ENCODE peak calls at places on chromosomes 2 and 18, in four cellular contexts. D is H1, B is uterus, G is A549. W is an unnamed sample.

GRCh38 chr2:216687646-216688045 is 7.7 kb downstream of the IGFBP5 start:
- DNase-seq in B (peak; percentile 20), G (peak; percentile 47), D (peak; percentile 92), W (no peak)

GRCh38 chr18:59049726-59050660 is 89.7 kb upstream of the SEC11C start:
- DNase-seq in D (peak; percentile 55), G (no peak), B (no peak), W (no peak)

GRCh38 chr18:3935316-3935715 is 485.3 kb downstream of the TGIF1 start:
- DNase-seq in D (no peak), B (no peak), G (no peak), W (no peak)

GRCh38 chr18:48590678-48591077 is 51.8 kb downstream of the CTIF start:
- DNase-seq in B (no peak), G (peak; percentile 20), D (no peak), W (no peak)

GRCh38 chr2:201228271-201228911 is 31.9 kb upstream of the CASP8 start:
- DNase-seq in G (no peak), D (no peak), B (no peak), W (no peak)

GRCh38 chr2:55478610-55479301 is 40.8 kb upstream of the CFAP36 start:
- DNase-seq in G (no peak), D (no peak), B (no peak), W (no peak)

GRCh38 chr18:58180738-58181353 is 136.8 kb downstream of the NEDD4L start:
- DNase-seq in B (no peak), D (peak; percentile 82), G (peak; percentile 51), W (peak; percentile 47)

GRCh38 chr18:57025525-57025924 is 121.4 kb upstream of the BOD1L2 start:
- DNase-seq in B (no peak), G (no peak), D (no peak), W (no peak)

GRCh38 chr2:135157856-135158255 is 105.8 kb downstream of the RAB3GAP1 start:
- DNase-seq in G (no peak), B (no peak), D (no peak), W (no peak)

GRCh38 chr2:218202266-218202665 is 14.7 kb upstream of the ARPC2 start:
- DNase-seq in D (no peak), G (no peak), B (no peak), W (no peak)

GRCh38 chr2:206275274-206276160 is 1.1 kb downstream of the ZDBF2 start:
- DNase-seq in B (no peak), G (no peak), D (no peak), W (no peak)

GRCh38 chr18:49055787-49056186 is 105.0 kb upstream of the SMAD7 start:
- DNase-seq in G (no peak), B (peak; percentile 41), D (no peak), W (peak; percentile 29)

GRCh38 chr2:173584676-173585453 is 230.2 kb downstream of the CDCA7 start:
- DNase-seq in G (no peak), D (no peak), B (no peak), W (no peak)

GRCh38 chr2:216107760-216108159 is 1.4 kb upstream of the XRCC5 start:
- DNase-seq in D (peak; percentile 54), B (no peak), G (no peak), W (no peak)

GRCh38 chr18:48859311-48860275 is 91.2 kb downstream of the SMAD7 start:
- DNase-seq in G (no peak), B (no peak), D (peak; percentile 66), W (no peak)

GRCh38 chr2:226760412-226761194 is 39.0 kb downstream of the IRS1 start:
- DNase-seq in D (no peak), G (peak; percentile 3), B (no peak), W (no peak)

GRCh38 chr18:48992791-48993555 is 42.2 kb upstream of the SMAD7 start:
- DNase-seq in G (no peak), B (no peak), D (no peak), W (peak; percentile 54)

GRCh38 chr2:141341444-141341843 is 789.4 kb downstream of the LRP1B start:
- DNase-seq in D (no peak), G (no peak), B (no peak), W (no peak)

GRCh38 chr2:207046642-207047213 is 107.4 kb downstream of the CPO start:
- DNase-seq in G (no peak), B (no peak), D (no peak), W (no peak)

GRCh38 chr2:170277943-170278342 is 100.0 kb downstream of the MYO3B start:
- DNase-seq in B (no peak), D (no peak), G (no peak), W (no peak)

GRCh38 chr2:222423632-222424280 is 587 bp upstream of the SGPP2 start:
- DNase-seq in G (no peak), D (peak; percentile 46), B (no peak), W (no peak)

GRCh38 chr2:96663829-96664228 is 21.3 kb downstream of the FER1L5 start:
- DNase-seq in B (no peak), D (no peak), G (no peak), W (no peak)

GRCh38 chr2:96662360-96662759 is 19.8 kb downstream of the FER1L5 start:
- DNase-seq in D (no peak), B (no peak), G (no peak), W (no peak)

GRCh38 chr2:96664366-96664765 is 21.8 kb downstream of the FER1L5 start:
- DNase-seq in B (no peak), G (no peak), D (no peak), W (no peak)

GRCh38 chr2:96661324-96661723 is 18.8 kb downstream of the FER1L5 start:
- DNase-seq in D (no peak), B (no peak), G (no peak), W (no peak)

DNA sequence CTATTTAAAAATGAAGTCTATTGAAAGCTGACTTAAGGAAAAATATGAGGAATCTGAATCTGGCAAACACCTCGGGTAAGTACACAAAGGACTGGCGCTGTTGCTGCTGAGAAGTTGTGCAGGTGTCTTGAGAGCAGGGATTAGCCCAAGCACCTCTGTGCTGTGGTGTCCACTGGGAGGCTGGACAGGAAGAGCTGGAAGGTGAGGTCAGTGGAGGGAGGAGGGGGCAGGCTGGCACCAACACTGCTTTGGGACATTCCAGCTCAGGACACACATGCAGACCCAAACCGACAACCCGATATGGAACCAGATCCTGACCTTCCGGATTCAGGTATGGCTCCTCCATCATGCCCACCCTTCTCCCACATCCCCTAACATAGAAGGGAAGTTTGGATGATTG is 20.6 kb downstream of the FER1L5 start:
- DNase-seq in G (no peak), B (no peak), D (no peak), W (no peak)
- TF ChIP-seq POLR2A in G (no peak), B (no peak), D (no peak), W (no peak)

GRCh38 chr2:230131366-230131765 is 62.6 kb upstream of the SLC16A14 start:
- DNase-seq in B (no peak), D (no peak), G (no peak), W (no peak)

GRCh38 chr2:230129343-230129742 is 60.6 kb upstream of the SLC16A14 start:
- DNase-seq in B (no peak), G (no peak), D (no peak), W (no peak)

GRCh38 chr2:230134496-230135073 is 65.9 kb upstream of the SLC16A14 start:
- DNase-seq in D (no peak), G (no peak), B (no peak), W (no peak)

GRCh38 chr2:230128943-230129342 is 60.2 kb upstream of the SLC16A14 start:
- DNase-seq in G (no peak), D (no peak), B (peak; percentile 37), W (no peak)

DNA sequence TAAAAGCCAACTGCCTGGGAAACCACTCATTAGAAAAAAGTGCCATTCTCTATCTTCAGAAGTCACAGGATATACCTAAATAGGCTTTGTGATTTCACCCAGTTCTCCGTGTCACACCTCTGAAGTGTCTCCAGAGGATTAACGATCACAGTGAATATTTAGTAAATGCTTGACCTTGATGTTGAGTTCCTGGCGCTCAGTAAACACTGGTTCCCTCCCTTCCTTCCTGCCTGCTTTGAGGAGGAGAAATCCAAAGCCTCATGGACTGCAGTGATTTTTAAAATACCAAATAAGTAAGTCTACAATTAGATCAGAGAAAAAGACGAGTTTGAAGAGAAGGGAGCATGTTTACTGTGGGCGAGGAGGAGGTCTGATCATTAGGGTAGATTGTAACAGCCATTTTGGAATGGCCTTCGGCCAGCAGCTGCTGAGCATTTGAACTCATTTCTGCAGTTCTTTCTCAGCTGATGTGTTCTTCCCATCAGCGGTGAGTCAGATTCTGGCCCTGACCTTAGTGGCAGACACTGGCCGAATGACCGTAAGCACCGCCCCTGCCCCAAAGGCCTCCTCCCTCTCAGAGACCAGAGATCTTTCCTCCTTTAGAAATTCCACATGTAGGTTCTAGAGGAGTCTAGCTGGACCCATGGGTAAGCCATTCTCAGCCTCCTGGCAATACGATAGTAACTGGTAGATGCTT is 62.1 kb upstream of the SLC16A14 start:
- DNase-seq in B (peak; percentile 79), D (no peak), G (no peak), W (no peak)
- TF ChIP-seq POLR2A in B (peak; percentile 13), D (no peak), G (no peak), W (no peak)

GRCh38 chr2:237603718-237604362 is 13.3 kb upstream of the RAB17 start:
- DNase-seq in B (no peak), G (no peak), D (no peak), W (peak; percentile 44)
- TF ChIP-seq POLR2A in B (peak; percentile 67), G (no peak), D (no peak), W (no peak)

GRCh38 chr2:241273552-241273988 is 41.9 kb downstream of the HDLBP start:
- DNase-seq in B (no peak), G (no peak), D (no peak), W (no peak)

GRCh38 chr2:241274127-241274526 is 41.3 kb downstream of the HDLBP start:
- DNase-seq in B (no peak), D (no peak), G (no peak), W (no peak)

GRCh38 chr2:241271641-241272297 is 43.7 kb downstream of the HDLBP start:
- DNase-seq in B (peak; percentile 78), D (peak; percentile 58), G (peak; percentile 45), W (no peak)

GRCh38 chr2:241272298-241272721 is 43.2 kb downstream of the HDLBP start:
- DNase-seq in D (no peak), G (no peak), B (peak; percentile 45), W (peak; percentile 30)

DNA sequence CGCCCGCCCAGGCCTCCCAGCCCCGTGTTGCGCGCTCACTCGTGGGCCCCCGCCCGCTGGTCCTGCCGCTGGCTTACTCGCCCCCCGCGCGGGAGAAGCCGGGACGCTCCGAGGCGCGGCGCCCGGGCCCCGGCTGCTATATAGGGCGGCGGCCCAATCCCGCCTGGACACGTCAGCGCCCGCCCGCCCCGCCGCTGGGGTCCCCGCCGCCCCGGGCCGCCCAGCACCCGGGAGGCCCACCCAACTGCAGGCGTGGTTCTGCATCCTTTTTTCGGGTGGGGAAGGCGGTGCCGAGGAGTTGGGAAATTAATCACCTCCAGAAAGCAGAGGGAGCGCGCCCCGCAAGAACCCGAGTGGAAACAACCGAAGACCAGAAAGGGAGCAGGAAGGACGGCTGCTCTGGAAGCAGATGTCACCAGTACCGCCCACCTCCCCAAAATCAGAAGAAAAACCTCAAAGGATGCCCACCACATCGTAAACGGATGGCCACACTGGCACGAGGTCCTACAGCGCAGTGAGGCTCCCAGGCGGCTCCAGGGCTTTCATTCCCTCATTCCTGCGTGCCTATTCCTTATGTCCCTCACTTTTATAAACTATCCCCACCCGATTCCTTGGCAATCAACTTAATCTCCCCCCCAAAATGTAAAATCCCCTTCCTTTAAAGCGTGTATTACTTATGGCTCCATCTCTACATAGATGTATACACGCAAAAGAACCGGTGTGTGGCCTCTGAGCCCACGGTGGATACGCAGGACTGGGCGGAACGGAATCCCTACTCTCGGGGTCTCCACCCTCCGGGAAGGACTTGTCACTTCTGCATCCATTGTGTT is 42.5 kb downstream of the HDLBP start:
- DNase-seq in G (no peak), D (peak; percentile 75), B (peak; percentile 84), W (peak; percentile 47)
- TF ChIP-seq POLR2A in G (peak; percentile 34), D (no peak), B (peak; percentile 41), W (peak; percentile 64)